ENCODE peak calls at places on chromosomes 1 and 21, in six cellular contexts. R is activated effector memory CD4-positive, alpha-beta T cell treated with anti-CD3 and anti-CD28 coated beads, Interleukin-2, amount 50 U/mL, for 16 hours; Y is RCC 7860; Q is occipital lobe; M is NCI-H748 treated with DMSO at 0.1 percent for 48 hours; H is NCI-H1092. A is an unnamed sample.

GRCh38 chr1:177863776-177864175 is 106.1 kb downstream of the SEC16B start:
- DNase-seq in M (no peak), R (no peak), Y (no peak), H (no peak), Q (no peak), A (no peak)

GRCh38 chr21:42006765-42007164 is 3.4 kb downstream of the ZBTB21 start:
- DNase-seq in H (no peak), M (no peak), R (no peak), Y (no peak), Q (no peak), A (no peak)

GRCh38 chr1:160171352-160171751 is 19.0 kb upstream of the CASQ1 start:
- DNase-seq in Q (no peak), H (no peak), M (no peak), R (no peak), Y (no peak), A (no peak)

GRCh38 chr1:153655333-153655732 is 3.2 kb upstream of the SNAPIN start:
- DNase-seq in R (peak; percentile 12), M (no peak), Q (no peak), Y (no peak), H (no peak), A (peak; percentile 14)

GRCh38 chr1:201282216-201282615 is 1.1 kb upstream of the PKP1 start:
- DNase-seq in H (no peak), M (no peak), Q (no peak), Y (no peak), R (no peak), A (no peak)

GRCh38 chr1:185917646-185918045 is 183.5 kb downstream of the HMCN1 start:
- DNase-seq in Q (no peak), R (no peak), M (no peak), Y (no peak), H (no peak), A (no peak)

GRCh38 chr21:38241029-38241740 is 15.6 kb upstream of the KCNJ15 start:
- DNase-seq in H (no peak), Q (no peak), M (no peak), R (no peak), Y (peak; percentile 43), A (no peak)

GRCh38 chr21:30684506-30684905 is 34.1 kb downstream of the KRTAP21-3 start:
- DNase-seq in Q (no peak), H (no peak), R (no peak), Y (no peak), M (no peak), A (no peak)

GRCh38 chr1:208243522-208243850 is 698 bp downstream of the PLXNA2 start:
- DNase-seq in M (no peak), Q (no peak), H (no peak), R (peak; percentile 66), Y (no peak), A (no peak)

GRCh38 chr1:21848524-21849174 is 36.6 kb downstream of the LDLRAD2 start:
- DNase-seq in Y (no peak), H (no peak), M (no peak), R (no peak), Q (no peak), A (no peak)